ENCODE peak calls at places on chromosomes 3 and 15, in five cellular contexts. H is HTR-8/SVneo, I is pancreas, D is frontal cortex, P is ELR. B is an unnamed sample.

GRCh38 chr3:108595304-108595703 is 5.8 kb downstream of the DZIP3 start:
- DNase-seq in P (no peak), H (no peak), D (no peak), I (no peak), B (no peak)

GRCh38 chr3:28836199-28836598 is 444.7 kb upstream of the RBMS3 start:
- DNase-seq in I (no peak), H (peak), P (peak), D (no peak), B (peak)

GRCh38 chr3:134922866-134923265 is 127.8 kb downstream of the EPHB1 start:
- DNase-seq in P (no peak), H (no peak), D (no peak), I (no peak), B (no peak)

GRCh38 chr3:12579456-12579855 is 22.6 kb downstream of the MKRN2 start:
- DNase-seq in P (no peak), H (no peak), D (no peak), I (no peak), B (no peak)

GRCh38 chr15:56074866-56075265 is 81.5 kb upstream of the NEDD4 start:
- DNase-seq in H (no peak), I (no peak), D (no peak), P (no peak), B (no peak)

GRCh38 chr3:174329321-174329720 is 529.8 kb upstream of the NAALADL2 start:
- DNase-seq in I (no peak), P (peak), H (no peak), D (no peak), B (peak)

GRCh38 chr15:70309716-70310115 is 212.0 kb upstream of the TLE3 start:
- DNase-seq in D (no peak), P (no peak), H (no peak), I (no peak), B (no peak)

GRCh38 chr3:127079211-127079610 is 96.3 kb downstream of the PLXNA1 start:
- DNase-seq in P (no peak), H (no peak), I (no peak), D (no peak), B (no peak)

GRCh38 chr3:32501785-32502088 is 915 bp downstream of the CMTM6 start:
- DNase-seq in H (no peak), D (no peak), P (no peak), I (no peak), B (no peak)

GRCh38 chr15:30953731-30954378 is 37.6 kb downstream of the MTMR10 start:
- DNase-seq in D (no peak), P (peak), I (no peak), H (peak), B (peak)

GRCh38 chr3:45090855-45091254 is 55.3 kb downstream of the CDCP1 start:
- DNase-seq in H (no peak), D (no peak), P (no peak), I (no peak), B (no peak)

GRCh38 chr3:21717272-21717671 is 33.7 kb downstream of the ZNF385D start:
- DNase-seq in P (no peak), H (no peak), I (no peak), D (no peak), B (no peak)

GRCh38 chr15:58019503-58020376 is 45.8 kb downstream of the ALDH1A2 start:
- DNase-seq in H (peak), P (peak), D (no peak), I (no peak), B (peak)

GRCh38 chr3:52055537-52056351 is 627 bp downstream of the DUSP7 start:
- DNase-seq in P (peak), H (no peak), I (peak), D (no peak), B (peak)

GRCh38 chr15:40463886-40464545 is 6.8 kb upstream of the CHST14 start:
- DNase-seq in D (no peak), H (no peak), P (no peak), I (no peak), B (no peak)

GRCh38 chr3:149487598-149488197 is 13.2 kb downstream of the TM4SF4 start:
- DNase-seq in H (no peak), P (peak), I (no peak), D (no peak), B (peak)

GRCh38 chr3:155704771-155705559 is 39.9 kb downstream of the PLCH1 start:
- DNase-seq in P (no peak), D (no peak), H (no peak), I (peak), B (peak)

GRCh38 chr15:99917237-99917636 is 184.0 kb upstream of the LYSMD4 start:
- DNase-seq in D (no peak), H (no peak), I (no peak), P (no peak), B (no peak)

GRCh38 chr3:189664311-189664710 is 33.1 kb downstream of the TP63 start:
- DNase-seq in P (peak), I (no peak), H (peak), D (no peak), B (peak)

GRCh38 chr15:91696981-91697380 is 156.5 kb upstream of the SLCO3A1 start:
- DNase-seq in P (no peak), H (no peak), I (no peak), D (no peak), B (no peak)

GRCh38 chr3:112519424-112520001 is 20.2 kb upstream of the BTLA start:
- DNase-seq in D (peak), I (no peak), P (peak), H (peak), B (peak)

GRCh38 chr15:67783303-67783702 is 42.0 kb upstream of the SKOR1 start:
- DNase-seq in H (no peak), I (no peak), P (no peak), D (no peak), B (no peak)

GRCh38 chr3:154931484-154931883 is 148.6 kb upstream of the MME start:
- DNase-seq in H (no peak), D (no peak), P (peak), I (no peak), B (peak)

GRCh38 chr3:46393554-46394434 is 13.1 kb downstream of the CCR5AS start:
- DNase-seq in H (no peak), D (no peak), P (peak), I (no peak), B (peak)

GRCh38 chr3:181572432-181572831 is 139.3 kb upstream of the SOX2 start:
- DNase-seq in I (no peak), D (no peak), P (no peak), H (no peak), B (no peak)

GRCh38 chr15:43278869-43279268 is 12.1 kb upstream of the TGM5 start:
- DNase-seq in I (no peak), H (no peak), D (no peak), P (no peak), B (no peak)

GRCh38 chr15:28086175-28086703 is 12.9 kb downstream of the OCA2 start:
- DNase-seq in I (peak), P (peak), H (peak), D (no peak), B (peak)

GRCh38 chr3:71395470-71395869 is 188.1 kb downstream of the FOXP1 start:
- DNase-seq in I (no peak), D (no peak), P (no peak), H (no peak), B (no peak)

GRCh38 chr15:77497942-77498361 is 77.3 kb downstream of the HMG20A start:
- DNase-seq in P (no peak), I (no peak), D (no peak), H (no peak), B (no peak)

GRCh38 chr3:169512991-169513390 is 150.5 kb downstream of the MECOM start:
- DNase-seq in P (no peak), D (no peak), I (no peak), H (no peak), B (no peak)

GRCh38 chr3:124407260-124407659 is 323.0 kb upstream of the UMPS start:
- DNase-seq in D (no peak), P (peak), I (no peak), H (no peak), B (peak)

GRCh38 chr3:179701176-179701827 is 48.5 kb downstream of the USP13 start:
- DNase-seq in P (no peak), H (no peak), D (no peak), I (no peak), B (no peak)

GRCh38 chr3:184241447-184242296 is 7.1 kb downstream of the ALG3 start:
- DNase-seq in D (no peak), H (no peak), P (peak), I (peak), B (no peak)

GRCh38 chr3:76527773-76528172 is 512.1 kb upstream of the ROBO2 start:
- DNase-seq in P (no peak), H (no peak), D (no peak), I (no peak), B (no peak)

GRCh38 chr3:98596902-98597500 is 3.6 kb upstream of the CPOX start:
- DNase-seq in I (no peak), D (no peak), P (peak), H (no peak), B (peak)

GRCh38 chr3:59424268-59425010 is 374.6 kb upstream of the CFAP20DC start:
- DNase-seq in D (no peak), I (no peak), P (peak), H (no peak), B (peak)

GRCh38 chr15:70054366-70054765 is 43.4 kb downstream of the TLE3 start:
- DNase-seq in H (no peak), D (no peak), I (no peak), P (no peak), B (no peak)

GRCh38 chr15:88681610-88682221 is 42.9 kb downstream of the ISG20 start:
- DNase-seq in H (no peak), P (no peak), D (peak), I (peak), B (no peak)

GRCh38 chr3:29453278-29453961 is 172.5 kb downstream of the RBMS3 start:
- DNase-seq in I (peak), H (no peak), D (no peak), P (no peak), B (peak)